ENCODE peak calls at places on chromosomes 12 and 14, in eight cellular contexts. I, X, L, S, E, M, V and J are unnamed samples.
A peak's percentile ranks its signal among the peaks of the same experiment; 100 is the strongest.

GRCh38 chr14:57136669-57137068 is 132.0 kb downstream of the EXOC5 start:
- DNase-seq in L (no peak), V (no peak), M (no peak), S (no peak), E (no peak), X (no peak), I (no peak), J (no peak)

GRCh38 chr12:2451025-2451424 is 343.7 kb upstream of the FKBP4 start:
- DNase-seq in L (no peak), X (no peak), E (no peak), M (peak; percentile 10), I (no peak), V (no peak), S (no peak), J (no peak)

GRCh38 chr12:94495458-94496137 is 35.9 kb upstream of the CEP83 start:
- DNase-seq in E (no peak), S (no peak), L (no peak), X (no peak), V (no peak), M (no peak), I (no peak), J (no peak)

GRCh38 chr12:727321-727720 is 25.1 kb upstream of the WNK1 start:
- DNase-seq in E (no peak), M (no peak), I (no peak), L (no peak), V (no peak), X (no peak), S (no peak), J (no peak)

GRCh38 chr12:55974308-55974724 is 438 bp downstream of the RAB5B start:
- DNase-seq in S (peak; percentile 79), E (no peak), X (peak; percentile 35), V (peak; percentile 78), L (peak; percentile 33), I (peak; percentile 84), M (no peak), J (peak; percentile 74)

GRCh38 chr14:57871487-57872080 is 5.7 kb upstream of the SLC35F4 start:
- DNase-seq in I (no peak), X (no peak), S (peak; percentile 34), V (no peak), M (peak; percentile 2), L (no peak), E (no peak), J (no peak)

GRCh38 chr12:232731-233614 is 19.0 kb upstream of the SLC6A12 start:
- DNase-seq in M (no peak), S (no peak), L (no peak), I (peak; percentile 62), X (no peak), V (no peak), E (no peak), J (no peak)

GRCh38 chr12:105100207-105100985 is 7.1 kb upstream of the WASHC4 start:
- DNase-seq in L (no peak), E (no peak), V (no peak), M (no peak), S (peak; percentile 18), X (no peak), I (no peak), J (no peak)

GRCh38 chr14:74347096-74347794 is 1.0 kb upstream of the VRTN start:
- DNase-seq in V (no peak), I (peak; percentile 16), L (no peak), X (no peak), M (no peak), S (no peak), E (no peak), J (no peak)

GRCh38 chr14:103840016-103840415 is 7.4 kb downstream of the PPP1R13B start:
- DNase-seq in M (no peak), L (no peak), V (no peak), X (no peak), E (no peak), S (no peak), I (no peak), J (no peak)

GRCh38 chr14:35766036-35766699 is 42.9 kb downstream of the RALGAPA1 start:
- DNase-seq in E (no peak), I (no peak), M (no peak), X (no peak), S (no peak), L (no peak), V (no peak), J (no peak)

GRCh38 chr14:100212476-100213333 is 26.2 kb upstream of the YY1 start:
- DNase-seq in L (no peak), M (no peak), S (no peak), V (no peak), E (no peak), X (no peak), I (no peak), J (peak; percentile 29)

GRCh38 chr12:78088391-78088832 is 257.7 kb downstream of the NAV3 start:
- DNase-seq in E (no peak), V (no peak), X (no peak), S (no peak), M (no peak), L (no peak), I (no peak), J (no peak)

GRCh38 chr12:23099104-23099503 is 474.1 kb downstream of the ETNK1 start:
- DNase-seq in S (no peak), X (no peak), L (no peak), E (no peak), V (no peak), I (no peak), M (no peak), J (no peak)

GRCh38 chr12:69583203-69583602 is 2.1 kb upstream of the CCT2 start:
- DNase-seq in X (no peak), E (no peak), L (no peak), I (no peak), S (peak; percentile 30), V (no peak), M (no peak), J (no peak)

GRCh38 chr14:37655418-37655817 is 60.0 kb downstream of the TTC6 start:
- DNase-seq in M (no peak), V (no peak), I (no peak), E (no peak), X (no peak), S (no peak), L (no peak), J (no peak)

GRCh38 chr14:90405101-90405500 is 8.3 kb downstream of the CALM1 start:
- DNase-seq in V (no peak), E (no peak), L (no peak), M (no peak), I (no peak), S (no peak), X (no peak), J (no peak)

GRCh38 chr12:7269273-7269672 is 34.6 kb upstream of the ACSM4 start:
- DNase-seq in M (no peak), I (no peak), E (no peak), S (no peak), V (no peak), X (no peak), L (no peak), J (no peak)

DNA sequence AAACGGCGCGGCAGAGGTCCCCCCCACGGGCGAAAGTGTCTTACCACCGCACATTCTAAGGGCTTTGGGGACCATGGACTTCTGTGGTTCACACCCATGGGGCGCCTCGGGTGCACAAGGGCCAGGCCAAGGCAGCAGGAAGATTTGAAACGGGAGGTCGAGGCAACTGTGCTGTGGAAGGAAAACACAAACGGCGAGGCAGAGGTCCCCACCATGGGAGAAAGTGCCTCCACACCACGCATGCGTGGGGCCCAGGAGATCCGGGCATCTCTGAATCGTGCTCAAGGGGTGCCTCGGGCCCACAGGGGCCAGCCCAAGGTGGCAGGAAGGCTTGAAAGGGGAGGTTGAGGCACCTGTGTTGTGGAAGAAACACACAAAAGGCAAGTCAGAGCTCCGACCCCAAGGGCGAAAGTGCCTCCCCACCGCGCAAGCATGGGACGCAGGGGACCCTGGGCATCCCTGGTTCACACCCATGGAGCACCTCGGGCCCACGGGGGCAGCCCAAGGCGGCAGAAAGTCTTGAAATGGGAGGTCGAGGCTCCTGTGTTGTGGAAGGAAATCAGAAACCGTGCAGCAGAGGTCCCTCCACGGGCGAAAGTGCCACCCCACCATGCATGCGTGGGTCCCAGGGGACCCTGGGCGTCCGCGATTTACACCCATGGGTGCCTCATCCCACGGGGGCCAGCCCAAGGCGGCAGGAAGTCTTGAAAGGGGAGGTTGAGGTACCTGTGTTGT is 371.0 kb downstream of the ALG10 start:
- DNase-seq in L (no peak), M (no peak), S (no peak), I (peak; percentile 54), X (peak; percentile 9), E (no peak), V (peak; percentile 37), J (peak; percentile 15)
- H3K9me3 ChIP-seq in L (peaks cover 98% of the 10 kb centered on the region), M (peaks cover 100% of the 10 kb centered on the region), S (no peaks in the 10 kb centered on the region), I (peaks cover 8% of the 10 kb centered on the region), X (no peaks in the 10 kb centered on the region), E (peaks cover 99% of the 10 kb centered on the region), V (peaks cover 13% of the 10 kb centered on the region), J (peaks cover 100% of the 10 kb centered on the region)

DNA sequence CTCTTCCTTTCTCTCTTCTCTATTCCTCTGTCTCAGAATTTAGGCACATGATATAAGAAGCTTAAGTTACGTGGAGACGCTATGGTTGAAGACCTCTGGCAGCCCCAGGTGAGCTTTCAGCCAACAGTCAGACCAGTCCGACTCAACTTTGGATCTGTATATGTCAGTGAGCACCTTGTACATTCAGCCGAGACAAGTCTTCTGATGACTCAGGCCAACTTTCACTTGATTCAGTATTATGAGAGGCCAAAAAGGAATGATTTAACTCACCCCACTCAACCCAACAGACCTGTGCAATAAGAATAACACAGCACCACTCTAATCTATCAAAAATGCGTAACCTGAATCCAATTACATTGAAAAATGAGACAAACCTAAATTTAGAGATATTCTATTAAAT is 47.5 kb upstream of the FOXG1 start:
- DNase-seq in V (no peak), X (no peak), M (no peak), S (no peak), I (no peak), E (no peak), L (no peak), J (no peak)
- H3K9me3 ChIP-seq in V (no peaks in the 10 kb centered on the region), X (no peaks in the 10 kb centered on the region), M (peaks cover 4% of the 10 kb centered on the region), S (no peaks in the 10 kb centered on the region), I (no peaks in the 10 kb centered on the region), E (no peaks in the 10 kb centered on the region), L (no peaks in the 10 kb centered on the region), J (no peaks in the 10 kb centered on the region)

DNA sequence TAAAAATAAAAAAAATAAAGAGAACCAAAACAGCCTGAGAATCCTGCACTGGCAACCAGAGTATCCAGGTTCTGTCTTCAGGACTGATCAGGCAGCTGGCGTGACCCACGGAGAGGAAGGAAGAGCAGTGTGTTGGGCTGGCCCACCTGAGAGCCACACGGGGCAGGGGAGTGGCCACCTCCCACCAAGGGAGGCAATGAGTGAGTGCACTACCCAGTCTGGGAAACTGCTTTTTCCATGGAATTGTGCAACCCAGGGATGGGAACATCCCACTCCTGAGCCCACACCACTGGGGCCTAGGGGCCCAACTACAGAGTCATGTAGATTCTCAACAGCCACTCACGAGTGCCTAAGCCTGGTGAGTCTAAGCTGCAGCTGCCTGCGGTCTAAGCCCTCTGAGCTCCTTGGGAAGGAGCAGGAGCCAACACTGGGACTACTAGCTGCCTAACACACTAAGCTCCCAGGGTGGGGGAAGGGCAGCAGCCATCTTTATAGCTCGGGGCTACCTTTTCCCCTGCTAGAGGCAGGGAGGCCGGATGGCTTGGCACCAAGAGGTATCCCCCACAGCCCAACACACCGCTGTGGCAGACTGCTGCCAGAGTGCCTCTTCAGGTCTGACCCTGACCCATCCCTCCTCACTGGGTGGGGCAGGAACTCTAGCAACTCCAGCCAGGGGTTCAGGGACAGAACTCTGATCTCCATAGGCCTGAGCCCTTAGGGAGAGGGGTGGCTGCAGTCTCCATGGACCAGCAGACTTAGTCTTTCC is 610.9 kb downstream of the RERGL start:
- DNase-seq in V (no peak), E (no peak), I (no peak), X (no peak), S (no peak), M (no peak), L (no peak), J (peak; percentile 37)
- H3K9me3 ChIP-seq in V (peaks cover 7% of the 10 kb centered on the region), E (peaks cover 30% of the 10 kb centered on the region), I (no peaks in the 10 kb centered on the region), X (no peaks in the 10 kb centered on the region), S (no peaks in the 10 kb centered on the region), M (peaks cover 17% of the 10 kb centered on the region), L (peaks cover 15% of the 10 kb centered on the region), J (no peaks in the 10 kb centered on the region)

GRCh38 chr14:27372771-27373170 is 774.9 kb upstream of the NOVA1 start:
- DNase-seq in X (no peak), L (no peak), M (no peak), I (no peak), S (no peak), V (no peak), E (no peak), J (no peak)
- H3K9me3 ChIP-seq in X (no peaks in the 10 kb centered on the region), L (peaks cover 10% of the 10 kb centered on the region), M (peaks cover 5% of the 10 kb centered on the region), I (no peaks in the 10 kb centered on the region), S (no peaks in the 10 kb centered on the region), V (no peaks in the 10 kb centered on the region), E (peaks cover 3% of the 10 kb centered on the region), J (peaks cover 5% of the 10 kb centered on the region)